ENCODE peak calls at places on chromosomes 13 and 19, in eight cellular contexts. C, K, Y, V, F, S, I and U are unnamed samples.

GRCh38 chr13:91099877-91100276 is 247.6 kb upstream of the MIR17HG start:
- DNase-seq in F (no peak), I (no peak), K (no peak), S (no peak), Y (no peak), V (no peak), C (no peak), U (no peak)

GRCh38 chr13:99855516-99855915 is 116.1 kb downstream of the ZIC5 start:
- DNase-seq in K (no peak), F (no peak), C (no peak), Y (no peak), V (no peak), S (no peak), I (no peak), U (no peak)

GRCh38 chr19:13718733-13719132 is 45.6 kb upstream of the MRI1 start:
- DNase-seq in C (no peak), I (no peak), V (peak), Y (no peak), S (no peak), F (peak), K (no peak), U (no peak)

GRCh38 chr19:4633140-4633967 is 6.0 kb upstream of the TNFAIP8L1 start:
- DNase-seq in K (peak), F (peak), S (peak), I (peak), V (peak), C (peak), Y (no peak), U (peak)

GRCh38 chr19:4374451-4375163 is 25.7 kb downstream of the SH3GL1 start:
- DNase-seq in S (peak), Y (no peak), V (peak), C (no peak), K (peak), I (no peak), F (peak), U (peak)

GRCh38 chr19:43524922-43525835 is 1.8 kb downstream of the ETHE1 start:
- DNase-seq in Y (no peak), C (peak), K (peak), F (peak), S (peak), I (no peak), V (peak), U (no peak)

GRCh38 chr13:45367358-45367757 is 26.4 kb upstream of the TPT1 start:
- DNase-seq in Y (no peak), K (peak), F (peak), S (peak), V (peak), I (no peak), C (no peak), U (peak)

GRCh38 chr19:2779121-2779740 is 3.8 kb downstream of the SGTA start:
- DNase-seq in S (no peak), V (no peak), C (no peak), F (no peak), K (no peak), I (no peak), Y (no peak), U (no peak)

GRCh38 chr19:18541992-18542935 is 1.1 kb downstream of the FKBP8 start:
- DNase-seq in I (no peak), C (no peak), S (no peak), V (no peak), Y (no peak), K (no peak), F (no peak), U (no peak)

GRCh38 chr19:18539372-18539771 is 4.0 kb downstream of the FKBP8 start:
- DNase-seq in K (no peak), I (no peak), C (no peak), V (no peak), F (no peak), Y (no peak), S (no peak), U (no peak)

GRCh38 chr19:18542936-18543813 is at the start of gene FKBP8:
- DNase-seq in F (peak), I (peak), K (peak), C (peak), S (peak), V (peak), Y (peak), U (peak)

GRCh38 chr19:18541258-18541991 is 1.9 kb downstream of the FKBP8 start:
- DNase-seq in S (no peak), I (no peak), F (no peak), Y (no peak), V (peak), C (no peak), K (no peak), U (peak)

GRCh38 chr19:18543814-18544475 is 572 bp upstream of the FKBP8 start:
- DNase-seq in V (peak), I (no peak), C (peak), K (peak), Y (no peak), S (peak), F (peak), U (peak)
- TF ChIP-seq CTCF in V (peak), I (no peak), C (no peak), K (no peak), Y (no peak), S (no peak), F (no peak), U (no peak)

GRCh38 chr13:30255696-30256095 is 51.7 kb downstream of the KATNAL1 start:
- DNase-seq in F (no peak), I (no peak), C (no peak), K (no peak), Y (no peak), S (no peak), V (no peak), U (no peak)
- TF ChIP-seq CTCF in F (peak), I (no peak), C (peak), K (peak), Y (no peak), S (no peak), V (peak), U (peak)

DNA sequence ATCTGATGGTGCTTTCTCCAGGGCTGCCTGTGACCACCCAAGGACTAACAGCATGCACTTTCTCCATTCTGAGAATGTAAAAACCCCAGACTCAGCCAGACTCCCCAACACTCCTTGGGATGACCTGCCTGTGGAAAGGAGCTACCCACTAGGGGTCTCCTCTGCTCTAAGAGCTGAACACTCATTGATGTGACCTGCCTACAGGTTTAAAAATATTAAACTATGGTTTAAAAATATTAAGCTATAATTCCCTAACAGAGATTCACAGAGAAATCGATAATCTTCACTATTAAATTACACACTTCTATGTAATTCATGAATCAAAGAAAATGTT is 696.2 kb upstream of the SLITRK5 start:
- DNase-seq in F (no peak), Y (no peak), I (no peak), C (no peak), V (no peak), S (no peak), K (no peak), U (no peak)
- TF ChIP-seq CTCF in F (no peak), Y (no peak), I (peak), C (peak), V (no peak), S (no peak), K (no peak), U (no peak)

DNA sequence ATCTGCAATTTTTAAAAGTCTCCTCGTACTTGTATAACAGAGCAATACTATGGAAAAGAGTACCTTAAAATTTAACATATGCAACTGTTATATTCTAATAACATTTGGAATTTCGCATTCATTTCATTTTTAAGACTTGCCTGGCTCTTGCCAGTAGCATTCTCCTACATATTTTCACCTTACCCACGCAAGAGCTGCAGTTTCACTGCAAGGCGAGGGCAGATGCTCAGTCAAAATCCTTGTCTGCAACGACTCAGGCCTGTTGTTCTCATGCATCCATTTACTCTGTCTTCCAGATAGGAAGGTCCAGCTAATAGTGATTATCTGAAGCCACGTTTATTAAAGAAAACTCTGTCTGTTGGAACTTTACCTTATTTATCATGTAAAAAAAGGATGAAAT is 227.0 kb upstream of the RFC3 start:
- DNase-seq in C (no peak), F (no peak), V (no peak), I (no peak), S (no peak), Y (no peak), K (no peak), U (no peak)
- TF ChIP-seq CTCF in C (no peak), F (no peak), V (no peak), I (no peak), S (no peak), Y (no peak), K (no peak), U (no peak)

DNA sequence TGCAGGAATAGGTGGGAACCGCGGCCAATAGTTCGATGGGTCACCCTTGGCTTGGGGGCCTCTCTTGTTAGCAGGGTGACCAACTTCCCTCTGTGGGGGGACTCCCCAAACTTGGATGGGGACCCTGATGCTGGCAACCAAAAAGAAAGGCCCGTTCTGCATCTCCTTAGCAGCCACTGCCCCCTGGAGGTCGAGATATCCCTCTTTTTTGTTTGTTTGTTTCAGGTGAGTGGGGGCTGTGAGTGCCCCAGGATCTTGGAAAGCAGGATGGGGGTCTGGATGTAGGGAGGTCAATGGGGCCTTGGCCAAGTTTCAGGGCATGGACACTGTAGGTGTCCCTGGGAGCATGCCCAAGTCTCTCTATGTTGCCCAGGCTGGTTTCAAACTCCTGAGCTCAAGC is 7.7 kb upstream of the CRTC1 start:
- DNase-seq in I (no peak), S (no peak), V (no peak), K (no peak), C (no peak), F (no peak), Y (no peak), U (no peak)
- TF ChIP-seq CTCF in I (peak), S (no peak), V (peak), K (peak), C (peak), F (peak), Y (peak), U (peak)

GRCh38 chr19:47227347-47228167 is 3.4 kb downstream of the BBC3 start:
- DNase-seq in S (peak), Y (no peak), I (peak), F (peak), C (peak), K (peak), V (peak), U (peak)

GRCh38 chr19:47226426-47227346 is 4.3 kb downstream of the BBC3 start:
- DNase-seq in Y (no peak), F (peak), V (peak), I (no peak), C (peak), S (peak), K (peak), U (peak)

GRCh38 chr19:47228168-47228936 is 2.6 kb downstream of the BBC3 start:
- DNase-seq in C (peak), I (peak), F (peak), V (peak), Y (no peak), K (no peak), S (peak), U (peak)

GRCh38 chr19:47228937-47229673 is 1.9 kb downstream of the BBC3 start:
- DNase-seq in V (peak), C (no peak), Y (no peak), F (no peak), I (no peak), K (no peak), S (no peak), U (peak)

DNA sequence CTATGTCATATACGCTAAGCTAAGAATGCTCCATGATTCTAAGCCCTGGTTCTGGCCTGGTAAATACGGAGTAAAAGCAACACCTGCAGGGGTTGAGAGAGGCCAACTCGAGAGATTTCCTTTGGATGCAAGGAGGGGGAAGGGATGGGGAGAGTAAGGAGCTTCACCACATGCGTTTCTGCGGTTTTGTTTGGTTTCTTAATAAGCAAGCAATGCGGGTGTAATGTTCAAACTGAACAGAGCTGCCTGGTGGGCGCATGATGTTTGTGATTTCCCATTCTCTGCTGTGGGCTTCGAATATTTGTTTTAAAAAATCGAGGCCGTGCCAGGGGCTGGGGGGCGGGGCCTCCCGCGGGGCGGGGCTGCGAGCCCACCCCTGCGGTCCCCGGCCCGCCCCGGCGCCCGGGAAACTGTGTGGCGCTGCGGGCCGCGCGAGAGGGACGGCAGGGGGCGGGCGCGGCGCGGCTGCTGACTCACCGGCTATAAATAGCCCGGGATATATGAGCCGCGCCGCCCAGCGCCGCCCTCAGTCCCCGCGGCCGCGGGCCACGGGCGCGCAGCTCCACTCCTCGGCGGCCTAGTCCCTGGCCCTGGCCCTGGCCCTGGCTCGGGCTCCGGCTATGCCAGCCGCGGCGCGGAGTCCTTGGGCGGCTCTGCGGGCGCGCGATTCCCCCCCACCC is 5.1 kb downstream of the BBC3 start:
- DNase-seq in K (peak), C (peak), I (peak), V (peak), Y (peak), S (peak), F (peak), U (peak)
- TF ChIP-seq CTCF in K (peak), C (peak), I (peak), V (peak), Y (peak), S (no peak), F (peak), U (peak)

DNA sequence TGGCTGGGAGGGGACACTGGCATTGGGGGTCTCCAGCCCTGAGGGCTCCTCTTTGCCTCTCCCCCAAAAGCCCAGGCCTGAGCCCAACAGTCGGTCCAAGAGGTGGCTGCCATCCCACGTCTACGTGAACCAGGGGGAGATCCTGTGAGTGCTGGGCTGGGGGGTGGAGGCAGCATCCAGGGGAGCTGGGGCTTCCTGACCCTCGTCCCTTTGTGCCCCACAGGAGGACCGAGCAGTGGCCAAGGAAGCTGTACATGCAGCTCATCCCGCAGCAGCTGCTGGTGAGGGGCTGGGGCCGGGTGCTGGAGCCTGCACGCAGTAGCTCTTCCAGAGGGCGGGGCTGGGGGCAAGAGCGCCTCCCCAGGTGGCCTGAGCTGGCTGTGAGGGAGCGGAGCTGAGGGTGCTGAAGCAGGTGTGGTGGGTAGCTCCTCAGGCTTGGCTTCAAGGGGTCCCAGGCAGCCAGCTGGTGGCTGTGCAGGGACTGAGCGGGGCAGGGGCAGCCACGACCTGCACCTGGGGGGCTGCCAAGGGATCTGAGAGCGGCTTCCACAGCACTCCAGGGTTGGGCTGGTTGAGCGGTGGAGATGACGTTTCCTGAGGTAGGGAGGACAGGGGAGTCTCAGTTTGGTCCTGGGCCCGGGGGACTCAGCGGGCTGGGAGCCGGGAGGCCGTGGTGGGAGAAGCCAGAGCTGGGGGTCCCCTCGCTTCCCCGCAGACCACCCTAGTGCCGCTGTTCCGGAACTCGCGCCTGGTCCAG is 7.1 kb downstream of the PTOV1 start:
- DNase-seq in K (no peak), F (no peak), I (no peak), S (no peak), Y (no peak), C (peak), V (no peak), U (no peak)
- TF ChIP-seq CTCF in K (no peak), F (no peak), I (no peak), S (no peak), Y (no peak), C (no peak), V (no peak), U (no peak)

GRCh38 chr19:51824603-51825002 is 29.6 kb downstream of the FPR3 start:
- DNase-seq in K (no peak), F (no peak), Y (no peak), I (no peak), C (no peak), S (no peak), V (no peak), U (no peak)

GRCh38 chr19:51830263-51830662 is 35.3 kb downstream of the FPR3 start:
- DNase-seq in K (no peak), Y (no peak), C (no peak), I (no peak), V (peak), S (no peak), F (no peak), U (no peak)
- TF ChIP-seq CTCF in K (peak), Y (no peak), C (peak), I (no peak), V (peak), S (no peak), F (peak), U (no peak)

GRCh38 chr13:110618167-110618566 is 2.8 kb downstream of the NAXD start:
- DNase-seq in S (no peak), K (no peak), F (no peak), V (no peak), I (no peak), Y (no peak), C (no peak), U (no peak)

GRCh38 chr13:110617326-110618072 is 2.2 kb downstream of the NAXD start:
- DNase-seq in I (no peak), F (no peak), C (no peak), S (peak), K (no peak), Y (no peak), V (peak), U (peak)

GRCh38 chr13:110615322-110616102 is at the start of gene NAXD:
- DNase-seq in F (peak), C (peak), S (peak), K (peak), Y (peak), V (peak), I (peak), U (peak)

GRCh38 chr13:110615005-110615321 is 382 bp upstream of the NAXD start:
- DNase-seq in F (no peak), K (no peak), S (no peak), I (no peak), C (no peak), V (no peak), Y (no peak), U (no peak)

DNA sequence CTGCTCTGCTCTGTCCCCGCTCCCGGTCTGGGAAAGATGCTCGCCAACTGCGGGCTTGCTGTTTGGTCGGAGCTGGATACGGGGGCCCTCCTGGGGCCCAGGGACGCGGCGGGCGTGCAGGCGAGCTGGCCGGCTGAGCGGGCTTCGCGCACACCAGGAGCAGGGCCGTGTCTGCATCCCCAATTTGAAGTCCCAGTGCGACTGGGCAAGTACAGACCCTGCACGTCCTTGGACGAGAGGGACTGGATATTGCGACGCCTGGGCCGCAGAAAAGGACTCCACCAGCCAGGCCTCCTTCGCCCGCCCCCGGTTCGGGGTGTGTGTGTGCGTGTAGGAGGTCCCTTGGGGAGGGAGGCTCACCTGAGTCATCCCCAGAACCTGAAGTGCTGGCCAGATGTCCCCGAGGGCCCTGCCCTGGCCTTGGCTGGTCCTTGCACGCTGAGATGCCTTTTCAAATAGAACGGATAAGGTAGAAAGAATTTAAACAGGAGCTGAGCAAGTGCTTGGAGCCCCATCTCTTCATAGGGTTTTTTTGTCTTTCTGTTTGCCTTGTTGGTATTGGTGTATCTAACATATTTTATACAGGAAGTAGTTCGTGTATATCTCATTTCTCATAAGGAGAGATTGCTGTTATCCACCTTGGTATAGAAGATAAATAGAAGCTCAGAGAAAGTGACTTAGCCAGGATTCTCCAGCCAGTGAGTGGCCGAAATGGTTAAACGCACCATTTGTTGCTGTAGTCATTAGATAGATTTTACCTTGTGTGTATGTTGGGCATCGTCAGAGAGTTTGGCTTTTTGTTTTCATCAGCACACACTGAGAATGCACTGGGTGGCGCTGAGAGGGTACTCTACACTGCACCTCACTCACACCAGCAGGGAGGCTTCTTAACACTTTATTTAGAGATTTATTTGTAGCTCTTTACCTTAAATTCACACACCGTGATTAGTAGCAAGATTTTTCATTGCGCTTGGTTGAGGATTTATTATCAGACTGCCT is 1.1 kb downstream of the NAXD start:
- DNase-seq in I (no peak), F (no peak), V (peak), C (peak), Y (no peak), K (no peak), S (peak), U (peak)
- TF ChIP-seq CTCF in I (no peak), F (peak), V (peak), C (peak), Y (no peak), K (peak), S (no peak), U (no peak)

DNA sequence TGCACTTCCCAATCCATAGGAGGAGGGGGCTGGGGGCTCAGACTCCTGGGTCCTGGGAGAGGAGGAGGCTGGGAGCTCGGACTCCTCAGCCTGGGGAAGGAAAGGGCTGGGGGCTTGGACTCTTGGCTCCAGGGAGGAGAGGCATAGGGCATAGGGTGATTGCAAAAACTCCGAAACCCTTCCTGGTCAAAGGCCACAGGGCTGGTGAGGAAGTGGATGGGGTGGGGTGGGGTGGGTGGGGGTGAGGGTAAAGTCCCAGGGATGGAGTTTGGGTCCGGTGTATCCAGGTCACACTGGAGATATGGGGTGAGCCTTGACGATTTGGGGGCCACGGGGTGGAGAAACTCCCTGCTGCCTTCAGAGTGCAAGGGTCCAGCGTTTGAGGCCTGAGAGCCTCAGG is 2.8 kb downstream of the MYH14 start:
- DNase-seq in C (no peak), Y (no peak), I (no peak), S (no peak), K (no peak), F (no peak), V (no peak), U (no peak)
- TF ChIP-seq CTCF in C (no peak), Y (no peak), I (no peak), S (no peak), K (no peak), F (no peak), V (no peak), U (no peak)